ENCODE peak calls at places on chromosome 22, in nine cellular contexts. One of them, this sample, is unnamed.

GRCh38 chr22:26737262-26737661 is 79.9 kb downstream of the MIAT start:
- DNase-seq in left lung: no peak
- DNase-seq in activated T-helper 9 cell treated with anti-CD3 and anti-CD28 coated beads, Interleukin-2, amount 50 U/mL, for 16 hours: no peak
- DNase-seq in GF-D8: no peak
- DNase-seq in KBM-7: no peak
- DNase-seq in SJSA1: no peak
- DNase-seq in AG10803: peak
- DNase-seq in HuH-7: no peak
- DNase-seq in NCI-H460: no peak
- DNase-seq in this sample: no peak

GRCh38 chr22:35627267-35628041 is 10.3 kb upstream of the MB start:
- DNase-seq in activated T-helper 9 cell treated with anti-CD3 and anti-CD28 coated beads, Interleukin-2, amount 50 U/mL, for 16 hours: peak
- DNase-seq in GF-D8: no peak
- DNase-seq in KBM-7: peak
- DNase-seq in SJSA1: peak
- DNase-seq in left lung: peak
- DNase-seq in HuH-7: peak
- DNase-seq in NCI-H460: peak
- DNase-seq in AG10803: peak
- DNase-seq in this sample: no peak

GRCh38 chr22:32801436-32802290 is at the start of gene TIMP3:
- DNase-seq in SJSA1: peak
- DNase-seq in left lung: peak
- DNase-seq in GF-D8: no peak
- DNase-seq in activated T-helper 9 cell treated with anti-CD3 and anti-CD28 coated beads, Interleukin-2, amount 50 U/mL, for 16 hours: no peak
- DNase-seq in AG10803: peak
- DNase-seq in HuH-7: peak
- DNase-seq in NCI-H460: no peak
- DNase-seq in KBM-7: peak
- DNase-seq in this sample: no peak

GRCh38 chr22:49024775-49025440 is 802.8 kb downstream of the BRD1 start:
- DNase-seq in AG10803: no peak
- DNase-seq in activated T-helper 9 cell treated with anti-CD3 and anti-CD28 coated beads, Interleukin-2, amount 50 U/mL, for 16 hours: no peak
- DNase-seq in KBM-7: no peak
- DNase-seq in HuH-7: no peak
- DNase-seq in left lung: no peak
- DNase-seq in GF-D8: no peak
- DNase-seq in NCI-H460: no peak
- DNase-seq in SJSA1: no peak
- DNase-seq in this sample: no peak

GRCh38 chr22:44093791-44094190 is 69.7 kb downstream of the PARVB start:
- DNase-seq in SJSA1: no peak
- DNase-seq in KBM-7: no peak
- DNase-seq in NCI-H460: no peak
- DNase-seq in HuH-7: no peak
- DNase-seq in activated T-helper 9 cell treated with anti-CD3 and anti-CD28 coated beads, Interleukin-2, amount 50 U/mL, for 16 hours: no peak
- DNase-seq in GF-D8: no peak
- DNase-seq in AG10803: no peak
- DNase-seq in left lung: no peak
- DNase-seq in this sample: no peak

GRCh38 chr22:37193629-37194191 is 5.7 kb upstream of the C1QTNF6 start:
- DNase-seq in KBM-7: peak
- DNase-seq in HuH-7: no peak
- DNase-seq in activated T-helper 9 cell treated with anti-CD3 and anti-CD28 coated beads, Interleukin-2, amount 50 U/mL, for 16 hours: no peak
- DNase-seq in NCI-H460: peak
- DNase-seq in left lung: no peak
- DNase-seq in SJSA1: peak
- DNase-seq in GF-D8: peak
- DNase-seq in AG10803: peak
- DNase-seq in this sample: peak

GRCh38 chr22:43921361-43921760 is 2.2 kb upstream of the PNPLA3 start:
- DNase-seq in KBM-7: no peak
- DNase-seq in AG10803: peak
- DNase-seq in left lung: no peak
- DNase-seq in SJSA1: peak
- DNase-seq in NCI-H460: no peak
- DNase-seq in GF-D8: no peak
- DNase-seq in HuH-7: no peak
- DNase-seq in activated T-helper 9 cell treated with anti-CD3 and anti-CD28 coated beads, Interleukin-2, amount 50 U/mL, for 16 hours: no peak
- DNase-seq in this sample: no peak

GRCh38 chr22:32474635-32475427 is at the start of gene FBXO7:
- DNase-seq in GF-D8: peak
- DNase-seq in HuH-7: peak
- DNase-seq in SJSA1: peak
- DNase-seq in activated T-helper 9 cell treated with anti-CD3 and anti-CD28 coated beads, Interleukin-2, amount 50 U/mL, for 16 hours: peak
- DNase-seq in KBM-7: peak
- DNase-seq in NCI-H460: peak
- DNase-seq in left lung: peak
- DNase-seq in AG10803: peak
- DNase-seq in this sample: peak

GRCh38 chr22:46619830-46620501 is at the start of gene GRAMD4:
- DNase-seq in KBM-7: peak
- DNase-seq in AG10803: peak
- DNase-seq in HuH-7: no peak
- DNase-seq in NCI-H460: no peak
- DNase-seq in SJSA1: no peak
- DNase-seq in GF-D8: peak
- DNase-seq in activated T-helper 9 cell treated with anti-CD3 and anti-CD28 coated beads, Interleukin-2, amount 50 U/mL, for 16 hours: no peak
- DNase-seq in left lung: no peak
- DNase-seq in this sample: no peak